ENCODE peak calls at places on chromosome 10, in five cellular contexts. D, X, J, K and M are unnamed samples.

GRCh38 chr10:4623200-4623599 is 202.8 kb upstream of the AKR1E2 start:
- DNase-seq in J (no peak), D (no peak), K (no peak), X (no peak), M (no peak)

GRCh38 chr10:103139803-103140202 is 53.3 kb downstream of the NT5C2 start:
- DNase-seq in J (no peak), D (no peak), K (no peak), X (no peak), M (no peak)

GRCh38 chr10:132508497-132509443 is 28.8 kb upstream of the INPP5A start:
- DNase-seq in K (peak; percentile 57), X (peak; percentile 75), J (no peak), D (no peak), M (no peak)

GRCh38 chr10:93126484-93127052 is 52.9 kb downstream of the CYP26A1 start:
- DNase-seq in X (no peak), D (no peak), K (no peak), J (no peak), M (no peak)

GRCh38 chr10:132479603-132480221 is 57.9 kb upstream of the INPP5A start:
- DNase-seq in J (no peak), D (peak; percentile 17), K (no peak), X (no peak), M (no peak)

GRCh38 chr10:73414230-73414981 is 548 bp upstream of the ANXA7 start:
- DNase-seq in K (no peak), J (no peak), D (no peak), X (no peak), M (no peak)

GRCh38 chr10:279655-280054 is 144.4 kb downstream of the ZMYND11 start:
- DNase-seq in X (no peak), K (no peak), J (no peak), D (no peak), M (no peak)

GRCh38 chr10:30493609-30494530 is 59.9 kb downstream of the MAP3K8 start:
- DNase-seq in D (peak; percentile 87), X (peak; percentile 32), J (peak; percentile 45), K (peak; percentile 70), M (no peak)

GRCh38 chr10:12590682-12591642 is 241.6 kb downstream of the CAMK1D start:
- DNase-seq in J (no peak), D (no peak), X (no peak), K (no peak), M (no peak)

GRCh38 chr10:34940436-34940835 is 125.3 kb upstream of the PARD3 start:
- DNase-seq in X (no peak), D (no peak), J (no peak), K (no peak), M (no peak)

GRCh38 chr10:103350175-103350521 is 792 bp downstream of the PCGF6 start:
- DNase-seq in K (no peak), D (no peak), X (no peak), J (no peak), M (no peak)

GRCh38 chr10:113720386-113720785 is 31.1 kb upstream of the PLEKHS1 start:
- DNase-seq in D (no peak), J (no peak), X (no peak), K (no peak), M (no peak)

GRCh38 chr10:71447676-71448075 is 51.0 kb downstream of the CDH23 start:
- DNase-seq in K (no peak), D (no peak), X (no peak), J (no peak), M (no peak)

GRCh38 chr10:17353568-17353967 is 100.8 kb downstream of the ST8SIA6 start:
- DNase-seq in X (no peak), K (no peak), J (no peak), D (no peak), M (no peak)

GRCh38 chr10:101388671-101389276 is 34.8 kb downstream of the BTRC start:
- DNase-seq in D (no peak), X (no peak), J (no peak), K (no peak), M (no peak)

GRCh38 chr10:92839191-92840085 is 8.9 kb upstream of the EXOC6 start:
- DNase-seq in K (peak; percentile 33), D (peak; percentile 52), J (peak; percentile 65), X (peak; percentile 69), M (peak; percentile 57)

GRCh38 chr10:52314822-52315552 is 906 bp downstream of the DKK1 start:
- DNase-seq in J (no peak), X (no peak), D (peak; percentile 32), K (no peak), M (no peak)

GRCh38 chr10:29370092-29370611 is 81.3 kb downstream of the LYZL1 start:
- DNase-seq in D (no peak), X (no peak), K (no peak), J (no peak), M (no peak)

GRCh38 chr10:92327445-92328433 is 36.8 kb downstream of the MARCHF5 start:
- DNase-seq in J (no peak), K (no peak), X (no peak), D (no peak), M (no peak)

GRCh38 chr10:58064714-58065528 is 202.8 kb downstream of the IPMK start:
- DNase-seq in D (no peak), K (no peak), X (no peak), J (no peak), M (no peak)

GRCh38 chr10:47423476-47423875 is 39.4 kb upstream of the ZNF488 start:
- DNase-seq in K (no peak), X (no peak), D (no peak), J (no peak), M (no peak)

GRCh38 chr10:18501198-18501597 is 150.2 kb downstream of the NSUN6 start:
- DNase-seq in J (no peak), D (no peak), K (no peak), X (no peak), M (no peak)

GRCh38 chr10:133160813-133161471 is 923 bp downstream of the KNDC1 start:
- DNase-seq in D (no peak), J (no peak), X (no peak), K (no peak), M (no peak)

GRCh38 chr10:125079091-125079600 is 81.2 kb downstream of the CTBP2 start:
- DNase-seq in K (no peak), J (no peak), X (no peak), D (no peak), M (no peak)

GRCh38 chr10:23675588-23675987 is 236.7 kb downstream of the OTUD1 start:
- DNase-seq in J (no peak), K (no peak), D (no peak), X (no peak), M (no peak)

GRCh38 chr10:126670886-126671285 is 393 bp upstream of the C10orf90 start:
- DNase-seq in D (no peak), K (no peak), J (no peak), X (no peak), M (no peak)

GRCh38 chr10:124562425-124563060 is 100.9 kb downstream of the LHPP start:
- DNase-seq in D (no peak), X (no peak), K (no peak), J (no peak), M (no peak)

DNA sequence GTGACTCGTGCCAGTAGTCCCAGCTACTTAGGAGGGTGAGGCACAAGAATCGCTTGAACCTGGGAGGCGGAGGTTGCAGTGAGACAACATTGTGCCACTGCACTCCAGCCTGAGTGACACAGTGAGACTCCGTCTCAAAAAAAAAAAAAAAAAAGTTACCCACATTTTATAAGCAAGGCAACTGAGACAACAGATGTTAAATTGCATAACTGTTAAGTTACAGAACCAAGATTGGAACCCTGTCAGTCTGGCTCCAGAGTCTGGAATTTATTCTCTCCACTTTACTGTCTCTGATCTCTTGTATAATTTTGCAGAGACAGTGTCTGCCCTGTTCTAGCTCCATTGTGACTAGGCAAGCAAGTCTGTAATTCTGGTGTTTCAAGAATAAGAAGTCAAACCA is 6.2 kb upstream of the ITGB1 start:
- DNase-seq in J (no peak), X (no peak), K (no peak), D (no peak), M (no peak)
- TF ChIP-seq CTCF in J (no peak), X (no peak), K (no peak), D (no peak), M (no peak)

DNA sequence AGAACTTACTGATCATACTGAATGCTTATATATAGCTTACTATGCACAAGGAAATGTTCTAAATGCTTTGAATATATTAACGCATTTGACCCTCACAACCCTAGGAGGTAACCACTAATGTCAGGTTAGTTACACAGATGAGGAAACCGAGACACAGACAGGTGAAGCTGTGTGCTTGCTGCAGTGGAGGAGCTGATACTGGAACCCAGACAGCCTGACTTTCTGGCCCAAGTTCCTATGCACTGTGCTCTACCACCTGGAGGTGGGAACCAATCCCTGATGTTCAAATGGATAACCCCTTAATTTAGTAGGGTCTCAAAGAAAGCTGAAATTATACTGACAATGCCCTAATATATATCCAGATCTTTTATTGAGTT is 119.6 kb downstream of the SORBS1 start:
- DNase-seq in D (no peak), J (no peak), X (no peak), K (no peak), M (no peak)
- H3K4me1 ChIP-seq in D (peaks cover 7% of the 10 kb centered on the region), J (peaks cover 26% of the 10 kb centered on the region), X (peaks cover 64% of the 10 kb centered on the region), K (peaks cover 58% of the 10 kb centered on the region), M (no peaks in the 10 kb centered on the region)

GRCh38 chr10:98255146-98255877 is 12.7 kb downstream of the LOXL4 start:
- DNase-seq in K (no peak), D (no peak), J (no peak), X (no peak), M (no peak)

GRCh38 chr10:98258683-98259454 is 9.1 kb downstream of the LOXL4 start:
- DNase-seq in D (no peak), K (no peak), X (no peak), J (no peak), M (no peak)

GRCh38 chr10:98256692-98257091 is 11.3 kb downstream of the LOXL4 start:
- DNase-seq in K (no peak), D (no peak), X (no peak), J (no peak), M (no peak)

GRCh38 chr10:98257961-98258360 is 10.0 kb downstream of the LOXL4 start:
- DNase-seq in K (no peak), J (peak; percentile 13), D (no peak), X (no peak), M (no peak)

GRCh38 chr10:98257198-98257597 is 10.8 kb downstream of the LOXL4 start:
- DNase-seq in X (no peak), K (no peak), D (no peak), J (no peak), M (no peak)
- H3K27ac ChIP-seq in X (no peak overlapping the region), K (no peak overlapping the region), D (no peak overlapping the region), J (no peak overlapping the region), M (no peak overlapping the region)

GRCh38 chr10:129780901-129781795 is 182.9 kb downstream of the EBF3 start:
- DNase-seq in X (no peak), K (no peak), J (no peak), D (no peak), M (no peak)
- TF ChIP-seq CTCF in X (no peak), K (no peak), J (no peak), D (no peak), M (no peak)

DNA sequence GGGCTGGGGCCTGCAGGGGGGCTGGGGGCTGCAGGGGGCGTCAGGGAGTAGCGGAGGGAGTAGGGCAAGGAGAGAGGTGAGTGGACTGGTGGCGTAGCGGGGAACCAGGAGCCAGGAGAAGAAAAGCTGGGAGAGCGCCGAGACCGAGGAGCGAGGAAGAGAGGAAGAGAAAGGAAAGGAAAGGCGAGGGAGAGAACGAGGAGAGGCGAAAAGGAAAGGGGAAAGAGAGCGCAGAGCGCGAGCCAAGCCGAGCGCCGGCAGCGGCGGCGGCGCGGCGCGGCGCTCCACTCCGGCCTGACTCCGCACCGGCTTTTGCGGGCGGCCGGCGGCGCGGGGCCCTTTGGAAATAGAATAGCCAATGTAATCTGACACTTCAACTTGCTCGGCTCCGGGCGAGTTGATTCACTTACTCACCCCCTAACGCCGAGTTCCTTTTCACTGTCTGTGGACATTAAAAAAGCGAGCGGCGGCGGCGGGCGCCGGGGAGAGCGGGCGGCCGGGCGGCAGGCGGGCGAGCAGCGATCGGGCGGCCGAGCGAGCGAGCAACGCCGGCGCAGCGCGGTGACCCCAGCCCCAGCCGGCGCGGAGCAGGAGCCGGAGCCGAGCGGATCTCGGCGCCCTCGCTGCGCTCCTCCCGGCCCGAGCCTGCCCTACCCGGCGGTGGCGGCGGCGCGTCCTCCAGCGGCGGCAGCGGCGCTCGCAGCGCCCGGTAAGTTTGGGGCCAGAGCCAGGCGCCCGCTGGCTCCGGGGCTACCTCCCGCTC is at the start of gene ZMIZ1:
- DNase-seq in K (peak; percentile 94), X (peak; percentile 92), D (peak; percentile 91), J (peak; percentile 91), M (peak; percentile 80)
- H3K4me1 ChIP-seq in K (peaks cover 35% of the 10 kb centered on the region), X (peaks cover 44% of the 10 kb centered on the region), D (peaks cover 18% of the 10 kb centered on the region), J (peaks cover 15% of the 10 kb centered on the region), M (peaks cover 36% of the 10 kb centered on the region)